ENCODE peak calls at places on chromosome 12, in six cellular contexts. One of them, this sample, is unnamed.

GRCh38 chr12:73421832-73422231 is 1115.8 kb upstream of the ATXN7L3B start:
- DNase-seq in GM23338: no peak
- DNase-seq in fibroblast of mammary gland: peak
- DNase-seq in upper lobe of left lung: no peak
- DNase-seq in foreskin keratinocyte: peak
- DNase-seq in endothelial cell: no peak
- DNase-seq in this sample: peak

GRCh38 chr12:6201775-6202292 is 1.6 kb downstream of the CD9 start:
- DNase-seq in GM23338: no peak
- DNase-seq in fibroblast of mammary gland: peak
- DNase-seq in upper lobe of left lung: peak
- DNase-seq in foreskin keratinocyte: no peak
- DNase-seq in endothelial cell: no peak
- DNase-seq in this sample: no peak

GRCh38 chr12:82625523-82625922 is 61.2 kb upstream of the TMTC2 start:
- DNase-seq in GM23338: peak
- DNase-seq in fibroblast of mammary gland: no peak
- DNase-seq in upper lobe of left lung: no peak
- DNase-seq in foreskin keratinocyte: no peak
- DNase-seq in endothelial cell: no peak
- DNase-seq in this sample: no peak

GRCh38 chr12:114812858-114813761 is 129.1 kb upstream of the TBX3 start:
- DNase-seq in GM23338: peak
- DNase-seq in fibroblast of mammary gland: no peak
- DNase-seq in upper lobe of left lung: no peak
- DNase-seq in foreskin keratinocyte: no peak
- DNase-seq in endothelial cell: no peak
- DNase-seq in this sample: no peak

GRCh38 chr12:30902001-30902400 is 24.5 kb upstream of the TSPAN11 start:
- DNase-seq in GM23338: no peak
- DNase-seq in fibroblast of mammary gland: peak
- DNase-seq in upper lobe of left lung: no peak
- DNase-seq in foreskin keratinocyte: no peak
- DNase-seq in endothelial cell: no peak
- DNase-seq in this sample: no peak

GRCh38 chr12:122523280-122523679 is 3.5 kb downstream of the RSRC2 start:
- DNase-seq in GM23338: no peak
- DNase-seq in fibroblast of mammary gland: peak
- DNase-seq in upper lobe of left lung: peak
- DNase-seq in foreskin keratinocyte: no peak
- DNase-seq in endothelial cell: no peak
- DNase-seq in this sample: no peak

GRCh38 chr12:52506858-52507715 is 13.1 kb downstream of the KRT5 start:
- DNase-seq in GM23338: peak
- DNase-seq in fibroblast of mammary gland: peak
- DNase-seq in upper lobe of left lung: no peak
- DNase-seq in foreskin keratinocyte: no peak
- DNase-seq in endothelial cell: no peak
- DNase-seq in this sample: peak

GRCh38 chr12:45728625-45729232 is 777 bp upstream of the ARID2 start:
- DNase-seq in GM23338: peak
- DNase-seq in fibroblast of mammary gland: peak
- DNase-seq in upper lobe of left lung: peak
- DNase-seq in foreskin keratinocyte: peak
- DNase-seq in endothelial cell: peak
- DNase-seq in this sample: peak

GRCh38 chr12:89655851-89656250 is 52.8 kb downstream of the ATP2B1 start:
- DNase-seq in GM23338: no peak
- DNase-seq in fibroblast of mammary gland: peak
- DNase-seq in upper lobe of left lung: no peak
- DNase-seq in foreskin keratinocyte: no peak
- DNase-seq in endothelial cell: no peak
- DNase-seq in this sample: no peak

GRCh38 chr12:130826151-130826801 is 12.8 kb downstream of the STX2 start:
- DNase-seq in GM23338: peak
- DNase-seq in fibroblast of mammary gland: peak
- DNase-seq in upper lobe of left lung: peak
- DNase-seq in foreskin keratinocyte: peak
- DNase-seq in endothelial cell: peak
- DNase-seq in this sample: no peak

GRCh38 chr12:66132408-66132807 is 1.9 kb upstream of the LLPH start:
- DNase-seq in GM23338: peak
- DNase-seq in fibroblast of mammary gland: peak
- DNase-seq in upper lobe of left lung: no peak
- DNase-seq in foreskin keratinocyte: no peak
- DNase-seq in endothelial cell: no peak
- DNase-seq in this sample: peak

GRCh38 chr12:49853671-49854070 is 10.8 kb upstream of the BCDIN3D start:
- DNase-seq in GM23338: no peak
- DNase-seq in fibroblast of mammary gland: no peak
- DNase-seq in upper lobe of left lung: no peak
- DNase-seq in foreskin keratinocyte: no peak
- DNase-seq in endothelial cell: no peak
- DNase-seq in this sample: no peak

GRCh38 chr12:43692064-43692463 is 66.5 kb downstream of the PUS7L start:
- DNase-seq in GM23338: no peak
- DNase-seq in fibroblast of mammary gland: peak
- DNase-seq in upper lobe of left lung: no peak
- DNase-seq in foreskin keratinocyte: no peak
- DNase-seq in endothelial cell: no peak
- DNase-seq in this sample: peak

GRCh38 chr12:48078901-48079300 is 27.0 kb downstream of the SENP1 start:
- DNase-seq in GM23338: no peak
- DNase-seq in fibroblast of mammary gland: peak
- DNase-seq in upper lobe of left lung: peak
- DNase-seq in foreskin keratinocyte: peak
- DNase-seq in endothelial cell: no peak
- DNase-seq in this sample: peak

GRCh38 chr12:121127501-121127900 is 5.2 kb upstream of the P2RX7 start:
- DNase-seq in GM23338: no peak
- DNase-seq in fibroblast of mammary gland: no peak
- DNase-seq in upper lobe of left lung: no peak
- DNase-seq in foreskin keratinocyte: no peak
- DNase-seq in endothelial cell: no peak
- DNase-seq in this sample: no peak

GRCh38 chr12:91126516-91126915 is 15.2 kb upstream of the LUM start:
- DNase-seq in GM23338: no peak
- DNase-seq in fibroblast of mammary gland: peak
- DNase-seq in upper lobe of left lung: no peak
- DNase-seq in foreskin keratinocyte: no peak
- DNase-seq in endothelial cell: no peak
- DNase-seq in this sample: peak

GRCh38 chr12:108995370-108995992 is 25.4 kb downstream of the SVOP start:
- DNase-seq in GM23338: no peak
- DNase-seq in fibroblast of mammary gland: no peak
- DNase-seq in upper lobe of left lung: no peak
- DNase-seq in foreskin keratinocyte: no peak
- DNase-seq in endothelial cell: no peak
- DNase-seq in this sample: peak

GRCh38 chr12:6620137-6620884 is 13.1 kb upstream of the CHD4 start:
- DNase-seq in GM23338: peak
- DNase-seq in fibroblast of mammary gland: peak
- DNase-seq in upper lobe of left lung: peak
- DNase-seq in foreskin keratinocyte: no peak
- DNase-seq in endothelial cell: peak
- DNase-seq in this sample: no peak

GRCh38 chr12:27257104-27257848 is 13.2 kb downstream of the STK38L start:
- DNase-seq in GM23338: no peak
- DNase-seq in fibroblast of mammary gland: peak
- DNase-seq in upper lobe of left lung: no peak
- DNase-seq in foreskin keratinocyte: no peak
- DNase-seq in endothelial cell: no peak
- DNase-seq in this sample: no peak

GRCh38 chr12:50057000-50057841 is at the start of gene ASIC1:
- DNase-seq in GM23338: peak
- DNase-seq in fibroblast of mammary gland: peak
- DNase-seq in upper lobe of left lung: peak
- DNase-seq in foreskin keratinocyte: no peak
- DNase-seq in endothelial cell: peak
- DNase-seq in this sample: peak

GRCh38 chr12:4289334-4289878 is 15.8 kb downstream of the CCND2 start:
- DNase-seq in GM23338: no peak
- DNase-seq in fibroblast of mammary gland: no peak
- DNase-seq in upper lobe of left lung: peak
- DNase-seq in foreskin keratinocyte: no peak
- DNase-seq in endothelial cell: no peak
- DNase-seq in this sample: no peak

GRCh38 chr12:65875635-65876034 is 51.4 kb downstream of the HMGA2 start:
- DNase-seq in GM23338: no peak
- DNase-seq in fibroblast of mammary gland: no peak
- DNase-seq in upper lobe of left lung: no peak
- DNase-seq in foreskin keratinocyte: no peak
- DNase-seq in endothelial cell: no peak
- DNase-seq in this sample: no peak

GRCh38 chr12:108637631-108638030 is 3.9 kb upstream of the SELPLG start:
- DNase-seq in GM23338: no peak
- DNase-seq in fibroblast of mammary gland: no peak
- DNase-seq in upper lobe of left lung: no peak
- DNase-seq in foreskin keratinocyte: no peak
- DNase-seq in endothelial cell: no peak
- DNase-seq in this sample: no peak

GRCh38 chr12:32024884-32025599 is 65.8 kb downstream of the RESF1 start:
- DNase-seq in GM23338: no peak
- DNase-seq in fibroblast of mammary gland: no peak
- DNase-seq in upper lobe of left lung: no peak
- DNase-seq in foreskin keratinocyte: no peak
- DNase-seq in endothelial cell: no peak
- DNase-seq in this sample: peak

GRCh38 chr12:52005903-52006703 is 643 bp upstream of the TAMALIN start:
- DNase-seq in GM23338: peak
- DNase-seq in fibroblast of mammary gland: no peak
- DNase-seq in upper lobe of left lung: peak
- DNase-seq in foreskin keratinocyte: no peak
- DNase-seq in endothelial cell: no peak
- DNase-seq in this sample: no peak

GRCh38 chr12:89525002-89525823 is 617 bp upstream of the GALNT4 start:
- DNase-seq in GM23338: peak
- DNase-seq in fibroblast of mammary gland: peak
- DNase-seq in upper lobe of left lung: peak
- DNase-seq in foreskin keratinocyte: peak
- DNase-seq in endothelial cell: peak
- DNase-seq in this sample: peak

GRCh38 chr12:101173197-101173749 is 36.8 kb downstream of the SLC5A8 start:
- DNase-seq in GM23338: no peak
- DNase-seq in fibroblast of mammary gland: peak
- DNase-seq in upper lobe of left lung: no peak
- DNase-seq in foreskin keratinocyte: no peak
- DNase-seq in endothelial cell: no peak
- DNase-seq in this sample: no peak

GRCh38 chr12:101166866-101167265 is 43.2 kb downstream of the SLC5A8 start:
- DNase-seq in GM23338: no peak
- DNase-seq in fibroblast of mammary gland: no peak
- DNase-seq in upper lobe of left lung: no peak
- DNase-seq in foreskin keratinocyte: no peak
- DNase-seq in endothelial cell: no peak
- DNase-seq in this sample: no peak

GRCh38 chr12:101168000-101168399 is 42.0 kb downstream of the SLC5A8 start:
- DNase-seq in GM23338: no peak
- DNase-seq in fibroblast of mammary gland: no peak
- DNase-seq in upper lobe of left lung: no peak
- DNase-seq in foreskin keratinocyte: no peak
- DNase-seq in endothelial cell: no peak
- DNase-seq in this sample: no peak

GRCh38 chr12:101174576-101174975 is 35.5 kb downstream of the SLC5A8 start:
- DNase-seq in GM23338: no peak
- DNase-seq in fibroblast of mammary gland: no peak
- DNase-seq in upper lobe of left lung: no peak
- DNase-seq in foreskin keratinocyte: no peak
- DNase-seq in endothelial cell: no peak
- DNase-seq in this sample: no peak

GRCh38 chr12:101172316-101172715 is 37.7 kb downstream of the SLC5A8 start:
- DNase-seq in GM23338: peak
- DNase-seq in fibroblast of mammary gland: peak
- DNase-seq in upper lobe of left lung: peak
- DNase-seq in foreskin keratinocyte: no peak
- DNase-seq in endothelial cell: peak
- DNase-seq in this sample: peak
- TF ChIP-seq CTCF in GM23338: peak
- TF ChIP-seq CTCF in fibroblast of mammary gland: peak
- TF ChIP-seq CTCF in upper lobe of left lung: no peak
- TF ChIP-seq CTCF in foreskin keratinocyte: peak
- TF ChIP-seq CTCF in endothelial cell: no peak
- TF ChIP-seq CTCF in this sample: no peak

DNA sequence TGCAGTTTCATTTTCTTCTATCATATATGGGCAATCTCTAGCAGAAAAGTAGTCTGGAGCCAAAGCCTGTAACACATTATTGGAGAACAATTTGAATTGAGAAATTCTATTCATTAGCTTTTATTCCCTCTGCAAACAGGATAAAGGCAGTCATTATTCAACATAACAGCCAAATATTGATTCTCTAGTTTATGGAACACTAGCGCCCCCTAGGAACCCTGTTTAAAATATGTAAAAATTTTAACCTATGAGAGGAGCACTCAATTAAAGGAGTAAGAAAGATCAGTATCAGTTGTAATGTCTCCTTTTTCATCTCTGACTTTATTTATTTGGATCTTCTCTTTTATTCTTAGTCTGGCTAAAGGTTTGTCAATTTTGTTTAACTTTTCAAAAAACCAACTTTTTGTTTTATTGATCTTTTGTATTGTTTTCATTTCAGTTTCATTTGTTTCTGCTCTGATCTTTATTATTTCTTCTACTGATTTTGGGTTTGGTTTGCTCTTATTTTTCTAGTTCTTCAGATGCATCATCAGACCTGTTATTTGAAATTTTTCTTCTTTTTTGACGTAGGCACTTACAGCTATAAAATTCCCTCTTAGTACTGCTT is 4.8 kb upstream of the LMNTD1 start:
- DNase-seq in GM23338: peak
- DNase-seq in fibroblast of mammary gland: peak
- DNase-seq in upper lobe of left lung: no peak
- DNase-seq in foreskin keratinocyte: no peak
- DNase-seq in endothelial cell: peak
- DNase-seq in this sample: peak
- TF ChIP-seq CTCF in GM23338: peak
- TF ChIP-seq CTCF in fibroblast of mammary gland: peak
- TF ChIP-seq CTCF in upper lobe of left lung: no peak
- TF ChIP-seq CTCF in foreskin keratinocyte: peak
- TF ChIP-seq CTCF in endothelial cell: peak
- TF ChIP-seq CTCF in this sample: peak

GRCh38 chr12:76649091-76649490 is 89.5 kb upstream of the OSBPL8 start:
- DNase-seq in GM23338: no peak
- DNase-seq in fibroblast of mammary gland: no peak
- DNase-seq in upper lobe of left lung: no peak
- DNase-seq in foreskin keratinocyte: no peak
- DNase-seq in endothelial cell: no peak
- DNase-seq in this sample: no peak
- TF ChIP-seq CTCF in GM23338: no peak
- TF ChIP-seq CTCF in fibroblast of mammary gland: no peak
- TF ChIP-seq CTCF in upper lobe of left lung: no peak
- TF ChIP-seq CTCF in foreskin keratinocyte: no peak
- TF ChIP-seq CTCF in endothelial cell: no peak
- TF ChIP-seq CTCF in this sample: no peak

DNA sequence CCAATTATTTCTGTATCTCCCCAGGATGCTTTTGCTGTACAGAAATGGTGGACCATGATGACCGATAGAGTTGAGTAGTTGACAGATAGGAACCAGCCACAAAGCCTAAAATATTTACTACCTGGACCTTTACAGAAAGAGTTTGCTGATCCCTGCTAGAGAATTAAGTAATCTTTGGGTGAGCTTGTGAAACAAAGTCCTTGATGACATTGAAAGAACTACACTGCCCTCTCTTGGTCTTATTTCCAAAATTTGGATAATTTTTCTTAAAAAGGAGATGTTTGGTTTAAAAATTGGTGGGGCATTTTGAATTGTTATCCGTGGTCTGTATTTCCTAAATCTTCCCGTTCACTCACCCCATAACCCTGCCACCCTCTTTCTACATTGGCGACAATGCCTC is 13.7 kb upstream of the TCTN1 start:
- DNase-seq in GM23338: peak
- DNase-seq in fibroblast of mammary gland: peak
- DNase-seq in upper lobe of left lung: no peak
- DNase-seq in foreskin keratinocyte: no peak
- DNase-seq in endothelial cell: no peak
- DNase-seq in this sample: peak
- TF ChIP-seq CTCF in GM23338: peak
- TF ChIP-seq CTCF in fibroblast of mammary gland: peak
- TF ChIP-seq CTCF in upper lobe of left lung: no peak
- TF ChIP-seq CTCF in foreskin keratinocyte: peak
- TF ChIP-seq CTCF in endothelial cell: no peak
- TF ChIP-seq CTCF in this sample: peak

This sample was measured in bronchial epithelial cell.